ENCODE peak calls at places on chromosomes 13 and 19, in five cellular contexts. B is H1, U is GM12878, F is NT2/D1, G is HepG2. J is an unnamed sample.

GRCh38 chr13:51324714-51325440 is 14.6 kb upstream of the SERPINE3 start:
- DNase-seq in F (no peak), G (no peak), U (no peak), B (no peak), J (no peak)

GRCh38 chr19:31220540-31220939 is 128.7 kb downstream of the TSHZ3 start:
- DNase-seq in F (peak), G (no peak), B (no peak), U (no peak), J (peak)

GRCh38 chr19:38035515-38036495 is 128.8 kb downstream of the SIPA1L3 start:
- DNase-seq in B (no peak), F (no peak), G (peak), U (no peak), J (no peak)

GRCh38 chr13:46392967-46393366 is 5.9 kb upstream of the RUBCNL start:
- DNase-seq in G (no peak), B (no peak), U (no peak), F (no peak), J (no peak)

GRCh38 chr13:40126301-40127085 is 471.0 kb downstream of the COG6 start:
- DNase-seq in G (no peak), U (no peak), B (no peak), F (no peak), J (no peak)

GRCh38 chr13:107185889-107186288 is 618.0 kb upstream of the ARGLU1 start:
- DNase-seq in U (no peak), B (no peak), G (no peak), F (no peak), J (no peak)

GRCh38 chr19:17677002-17677401 is 11.2 kb downstream of the UNC13A start:
- DNase-seq in B (no peak), F (no peak), G (peak), U (no peak), J (no peak)

GRCh38 chr19:39172700-39173501 is 23.9 kb upstream of the NCCRP1 start:
- DNase-seq in F (no peak), G (no peak), U (no peak), B (no peak), J (no peak)

GRCh38 chr19:48681127-48681470 is 8.3 kb upstream of the NTN5 start:
- DNase-seq in B (no peak), U (no peak), F (no peak), G (no peak), J (no peak)

GRCh38 chr19:54172764-54173699 is at the start of gene TMC4:
- DNase-seq in U (no peak), B (no peak), F (no peak), G (no peak), J (no peak)

GRCh38 chr13:72696590-72696989 is 30.8 kb downstream of the MZT1 start:
- DNase-seq in G (no peak), U (no peak), B (no peak), F (no peak), J (no peak)

GRCh38 chr13:103852036-103852435 is 785.8 kb upstream of the SLC10A2 start:
- DNase-seq in U (no peak), G (no peak), F (no peak), B (no peak), J (no peak)

GRCh38 chr13:46679369-46680180 is 117.4 kb downstream of the ESD start:
- DNase-seq in G (peak), F (no peak), B (no peak), U (peak), J (no peak)

GRCh38 chr19:40283414-40284250 is 1.5 kb downstream of the AKT2 start:
- DNase-seq in U (no peak), B (no peak), F (no peak), G (peak), J (no peak)

GRCh38 chr13:85368686-85369085 is 430.5 kb downstream of the SLITRK6 start:
- DNase-seq in B (no peak), F (no peak), U (no peak), G (no peak), J (no peak)

GRCh38 chr19:41570179-41570578 is 5.8 kb upstream of the CEACAM21 start:
- DNase-seq in F (no peak), G (no peak), B (no peak), U (no peak), J (no peak)

GRCh38 chr13:35549481-35549880 is 73.0 kb upstream of the MAB21L1 start:
- DNase-seq in B (no peak), F (no peak), G (peak), U (peak), J (no peak)

GRCh38 chr13:23510979-23511735 is 59.1 kb upstream of the TNFRSF19 start:
- DNase-seq in B (no peak), U (peak), G (peak), F (peak), J (peak)

GRCh38 chr13:46751811-46752635 is 44.9 kb downstream of the ESD start:
- DNase-seq in U (peak), G (no peak), B (no peak), F (no peak), J (no peak)

GRCh38 chr19:38707512-38708114 is 36.7 kb downstream of the CAPN12 start:
- DNase-seq in G (peak), U (no peak), B (no peak), F (no peak), J (no peak)

GRCh38 chr13:100508391-100508790 is 80.2 kb downstream of the GGACT start:
- DNase-seq in B (no peak), U (no peak), F (no peak), G (no peak), J (peak)

GRCh38 chr13:112940236-112940635 is 28.8 kb upstream of the MCF2L start:
- DNase-seq in F (no peak), U (no peak), G (no peak), B (no peak), J (no peak)

GRCh38 chr19:37221136-37221535 is 3.1 kb downstream of the ZNF383 start:
- DNase-seq in G (no peak), F (no peak), U (no peak), B (no peak), J (no peak)

GRCh38 chr19:926595-927043 is 784 bp downstream of the ARID3A start:
- DNase-seq in B (no peak), G (no peak), F (no peak), U (no peak), J (no peak)

GRCh38 chr13:114099191-114099590 is 33.2 kb downstream of the RASA3 start:
- DNase-seq in G (peak), B (no peak), U (no peak), F (no peak), J (peak)

GRCh38 chr19:48896191-48896720 is 2.3 kb downstream of the TULP2 start:
- DNase-seq in U (no peak), B (peak), F (no peak), G (no peak), J (peak)

GRCh38 chr13:99467764-99468163 is 33.5 kb upstream of the TM9SF2 start:
- DNase-seq in U (no peak), G (no peak), F (no peak), B (no peak), J (no peak)

GRCh38 chr19:19597809-19598306 is 20.6 kb downstream of the PBX4 start:
- DNase-seq in B (no peak), G (peak), F (no peak), U (peak), J (no peak)

GRCh38 chr19:3556978-3557460 is 367 bp downstream of the MFSD12 start:
- DNase-seq in B (no peak), U (no peak), G (no peak), F (no peak), J (no peak)

GRCh38 chr19:15180451-15181390 is 20.1 kb downstream of the NOTCH3 start:
- DNase-seq in F (no peak), B (no peak), U (no peak), G (peak), J (peak)

GRCh38 chr19:36745870-36746269 is 26.7 kb downstream of the ZNF850 start:
- DNase-seq in G (no peak), F (no peak), B (no peak), U (no peak), J (no peak)

GRCh38 chr13:43119206-43119605 is 95.8 kb downstream of the DNAJC15 start:
- DNase-seq in G (no peak), F (no peak), U (no peak), B (no peak), J (no peak)
- TF ChIP-seq SUZ12 in G (no peak), F (no peak), U (no peak), B (no peak), J (no peak)

GRCh38 chr13:90908792-90909191 is 438.7 kb upstream of the MIR17HG start:
- DNase-seq in G (no peak), F (no peak), U (no peak), B (no peak), J (no peak)

GRCh38 chr13:90906554-90906953 is 440.9 kb upstream of the MIR17HG start:
- DNase-seq in G (no peak), F (no peak), U (no peak), B (no peak), J (no peak)

GRCh38 chr13:90912247-90912646 is 435.2 kb upstream of the MIR17HG start:
- DNase-seq in G (no peak), U (no peak), F (no peak), B (no peak), J (no peak)

GRCh38 chr13:90910240-90910639 is 437.2 kb upstream of the MIR17HG start:
- DNase-seq in U (no peak), B (no peak), F (no peak), G (no peak), J (no peak)
- TF ChIP-seq SUZ12 in U (no peak), B (no peak), F (no peak), G (no peak), J (no peak)

GRCh38 chr13:102582256-102582655 is 14.5 kb upstream of the TPP2 start:
- DNase-seq in B (no peak), U (no peak), G (no peak), F (no peak), J (no peak)

GRCh38 chr13:102586615-102587014 is 10.2 kb upstream of the TPP2 start:
- DNase-seq in U (no peak), B (no peak), F (no peak), G (no peak), J (no peak)

GRCh38 chr13:102584423-102584822 is 12.4 kb upstream of the TPP2 start:
- DNase-seq in G (no peak), U (no peak), F (no peak), B (no peak), J (no peak)

DNA sequence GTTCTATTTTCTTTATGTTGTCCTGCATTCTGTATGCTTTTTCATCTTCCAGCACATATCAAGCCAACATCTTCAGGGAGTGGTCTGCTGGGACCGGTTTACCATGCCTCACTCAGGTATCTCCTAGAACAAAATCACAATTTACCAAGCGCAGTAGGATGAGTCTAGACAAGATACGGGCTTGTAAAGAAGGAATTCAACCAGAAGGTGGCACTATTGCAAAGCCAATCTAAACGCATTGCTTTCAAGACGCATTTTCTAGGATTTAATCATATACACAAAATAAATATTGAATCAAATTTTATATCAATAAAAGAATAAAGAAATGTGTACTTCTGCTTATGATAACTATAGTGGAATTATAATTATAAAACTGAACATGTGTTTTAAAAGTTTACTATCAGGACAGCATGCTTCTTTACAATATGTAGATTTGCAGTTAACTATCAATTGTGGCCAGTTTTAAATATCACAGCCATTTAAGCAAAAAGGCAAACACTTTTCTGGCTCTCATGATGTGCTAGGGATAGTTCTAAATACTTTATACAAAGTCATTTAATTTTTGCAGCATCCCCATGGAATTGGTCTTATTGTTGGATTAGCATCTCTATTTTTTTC is 16.1 kb upstream of the TPP2 start:
- DNase-seq in G (peak), U (no peak), B (no peak), F (peak), J (peak)
- TF ChIP-seq SUZ12 in G (no peak), U (no peak), B (no peak), F (no peak), J (no peak)

GRCh38 chr13:90918551-90918950 is 428.9 kb upstream of the MIR17HG start:
- DNase-seq in U (no peak), F (peak), G (no peak), B (no peak), J (no peak)

DNA sequence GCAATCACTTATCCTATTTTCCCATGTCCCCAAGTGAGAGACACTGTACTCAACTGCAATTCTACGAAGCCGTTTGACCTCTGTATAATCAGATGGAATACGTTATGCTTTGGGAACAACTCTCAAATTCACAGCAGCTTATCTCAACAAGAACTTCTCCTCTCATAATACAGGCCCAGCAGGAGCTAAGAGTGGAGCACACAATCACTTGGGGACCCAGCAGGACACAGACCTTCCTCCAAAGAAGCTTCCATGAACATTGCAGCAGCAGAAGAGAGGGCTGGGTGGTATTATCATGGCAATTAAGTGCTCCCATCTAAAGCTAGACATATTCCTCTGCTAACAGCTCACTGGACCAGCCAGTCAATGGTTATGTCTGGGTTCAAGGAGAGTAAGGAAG is 428.3 kb upstream of the MIR17HG start:
- DNase-seq in B (no peak), U (no peak), G (no peak), F (peak), J (no peak)
- TF ChIP-seq SUZ12 in B (no peak), U (no peak), G (no peak), F (no peak), J (no peak)

GRCh38 chr19:20858861-20859260 is 64.2 kb upstream of the ZNF85 start:
- DNase-seq in F (no peak), G (no peak), B (no peak), U (no peak), J (no peak)
- TF ChIP-seq SUZ12 in F (no peak), G (no peak), B (no peak), U (no peak), J (no peak)

DNA sequence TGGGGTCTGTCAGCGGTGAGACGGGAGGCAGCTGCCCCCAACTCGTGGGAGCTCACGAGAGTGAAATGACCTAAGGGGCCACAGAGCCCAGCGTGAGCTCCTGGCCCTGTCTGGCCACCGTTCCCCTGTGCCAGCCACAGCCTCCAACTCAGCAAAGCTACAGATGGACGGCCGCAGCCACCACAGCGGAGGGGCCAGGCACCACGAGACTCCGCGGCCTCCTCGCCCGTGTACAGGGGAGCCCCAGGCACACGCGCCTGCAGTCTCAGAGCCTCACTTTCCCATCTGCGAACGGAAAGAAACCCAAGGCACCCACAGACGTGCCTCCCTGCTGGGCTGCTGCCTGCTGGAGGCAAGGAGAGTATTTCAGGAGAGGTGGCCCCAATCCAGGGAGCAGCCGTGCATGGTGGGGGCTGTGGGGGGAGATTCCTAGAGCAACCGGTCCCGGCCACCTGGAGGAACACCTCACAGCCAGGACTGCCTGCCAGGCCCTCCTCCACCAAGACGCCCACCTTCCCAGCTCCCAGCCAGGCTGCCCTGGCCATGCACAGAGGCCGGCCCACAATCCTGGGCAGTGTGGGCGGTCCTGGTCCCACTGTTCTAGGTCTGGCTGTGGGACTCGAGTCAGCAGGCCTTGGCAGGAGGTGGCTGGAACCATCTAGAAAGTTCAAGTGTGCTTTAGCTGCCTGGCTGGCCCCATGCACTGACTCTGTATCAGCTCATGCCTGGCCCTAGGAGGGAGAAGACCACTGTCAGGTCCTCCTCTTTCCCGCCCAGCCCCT is 1.9 kb downstream of the MKNK2 start:
- DNase-seq in F (no peak), B (no peak), G (no peak), U (no peak), J (no peak)
- TF ChIP-seq SUZ12 in F (no peak), B (no peak), G (no peak), U (no peak), J (no peak)

GRCh38 chr13:93797463-93797862 is 570.9 kb downstream of the GPC6 start:
- DNase-seq in U (no peak), F (no peak), B (no peak), G (no peak), J (no peak)
- TF ChIP-seq SUZ12 in U (no peak), F (no peak), B (no peak), G (no peak), J (no peak)

GRCh38 chr19:7527516-7528191 is 5.2 kb downstream of the MCOLN1 start:
- DNase-seq in U (no peak), G (no peak), B (no peak), F (no peak), J (no peak)
- TF ChIP-seq SUZ12 in U (no peak), G (no peak), B (no peak), F (no peak), J (no peak)

DNA sequence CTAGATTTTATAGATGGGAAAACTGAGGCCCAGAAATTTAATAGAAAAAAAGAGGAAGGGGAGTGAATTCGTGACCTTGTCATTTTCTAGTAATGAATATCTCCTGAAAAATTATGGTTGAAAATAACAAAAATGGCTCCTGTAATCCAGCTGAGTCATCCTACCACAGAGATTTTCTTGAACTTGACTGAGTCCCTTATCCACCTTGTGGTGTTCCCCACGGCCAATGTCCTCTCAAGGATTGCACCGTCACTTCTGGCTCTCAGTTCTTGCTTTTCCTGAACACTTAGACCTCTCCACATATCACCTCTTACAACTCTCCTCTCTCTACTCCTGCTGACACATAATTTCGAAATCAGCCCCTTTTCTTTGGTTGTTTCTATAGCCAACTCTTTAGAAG is 1.2 kb upstream of the KATNAL1 start:
- DNase-seq in G (no peak), B (no peak), F (no peak), U (no peak), J (no peak)
- TF ChIP-seq SUZ12 in G (no peak), B (no peak), F (no peak), U (no peak), J (no peak)

GRCh38 chr19:2391118-2391725 is 31.2 kb downstream of the TMPRSS9 start:
- DNase-seq in G (peak), B (no peak), F (peak), U (peak), J (peak)
- TF ChIP-seq SUZ12 in G (no peak), B (no peak), F (no peak), U (no peak), J (no peak)